ENCODE peak calls at places on chromosome 21, in seven cellular contexts. One of them, this sample, is unnamed.

GRCh38 chr21:32524010-32524719 is 61.2 kb downstream of the TCP10L start:
- DNase-seq in HAP-1: peak
- DNase-seq in fibroblast of lung: peak
- DNase-seq in DND-41: no peak
- DNase-seq in lung: no peak
- DNase-seq in tibial nerve: no peak
- DNase-seq in vagina: no peak
- DNase-seq in this sample: peak

GRCh38 chr21:34795152-34796141 is 126.7 kb downstream of the CLIC6 start:
- DNase-seq in vagina: no peak
- DNase-seq in DND-41: no peak
- DNase-seq in tibial nerve: no peak
- DNase-seq in HAP-1: no peak
- DNase-seq in fibroblast of lung: peak
- DNase-seq in lung: no peak
- DNase-seq in this sample: peak

GRCh38 chr21:19244502-19245187 is 841.1 kb upstream of the TMPRSS15 start:
- DNase-seq in HAP-1: no peak
- DNase-seq in vagina: no peak
- DNase-seq in fibroblast of lung: no peak
- DNase-seq in lung: no peak
- DNase-seq in tibial nerve: no peak
- DNase-seq in DND-41: no peak
- DNase-seq in this sample: no peak

GRCh38 chr21:35204850-35205564 is 155.9 kb upstream of the RUNX1 start:
- DNase-seq in lung: peak
- DNase-seq in fibroblast of lung: peak
- DNase-seq in tibial nerve: peak
- DNase-seq in vagina: no peak
- DNase-seq in DND-41: peak
- DNase-seq in HAP-1: no peak
- DNase-seq in this sample: peak

GRCh38 chr21:43859747-43860214 is 5.2 kb upstream of the AGPAT3 start:
- DNase-seq in DND-41: no peak
- DNase-seq in tibial nerve: no peak
- DNase-seq in vagina: no peak
- DNase-seq in HAP-1: no peak
- DNase-seq in fibroblast of lung: no peak
- DNase-seq in lung: no peak
- DNase-seq in this sample: peak

GRCh38 chr21:15283789-15284188 is 219.0 kb upstream of the NRIP1 start:
- DNase-seq in lung: no peak
- DNase-seq in HAP-1: no peak
- DNase-seq in vagina: no peak
- DNase-seq in fibroblast of lung: no peak
- DNase-seq in DND-41: no peak
- DNase-seq in tibial nerve: no peak
- DNase-seq in this sample: peak

GRCh38 chr21:37849703-37850102 is 66.6 kb downstream of the KCNJ6 start:
- DNase-seq in vagina: no peak
- DNase-seq in DND-41: no peak
- DNase-seq in lung: no peak
- DNase-seq in fibroblast of lung: peak
- DNase-seq in HAP-1: no peak
- DNase-seq in tibial nerve: no peak
- DNase-seq in this sample: peak

GRCh38 chr21:9839011-9839661 is 682.2 kb upstream of the TPTE start:
- DNase-seq in lung: no peak
- DNase-seq in fibroblast of lung: no peak
- DNase-seq in tibial nerve: no peak
- DNase-seq in DND-41: no peak
- DNase-seq in HAP-1: no peak
- DNase-seq in vagina: no peak
- DNase-seq in this sample: no peak

GRCh38 chr21:38400195-38400695 is 98.0 kb downstream of the ERG start:
- DNase-seq in tibial nerve: no peak
- DNase-seq in lung: no peak
- DNase-seq in HAP-1: no peak
- DNase-seq in fibroblast of lung: no peak
- DNase-seq in vagina: no peak
- DNase-seq in DND-41: no peak
- DNase-seq in this sample: no peak

GRCh38 chr21:34614443-34614692 is 545 bp downstream of the RCAN1 start:
- DNase-seq in vagina: no peak
- DNase-seq in HAP-1: no peak
- DNase-seq in lung: no peak
- DNase-seq in DND-41: no peak
- DNase-seq in fibroblast of lung: no peak
- DNase-seq in tibial nerve: no peak
- DNase-seq in this sample: no peak

GRCh38 chr21:18832081-18832670 is 428.6 kb upstream of the TMPRSS15 start:
- DNase-seq in tibial nerve: no peak
- DNase-seq in HAP-1: peak
- DNase-seq in DND-41: no peak
- DNase-seq in fibroblast of lung: no peak
- DNase-seq in lung: no peak
- DNase-seq in vagina: no peak
- DNase-seq in this sample: peak

GRCh38 chr21:34707876-34708325 is 39.1 kb downstream of the CLIC6 start:
- DNase-seq in tibial nerve: no peak
- DNase-seq in lung: no peak
- DNase-seq in DND-41: peak
- DNase-seq in fibroblast of lung: no peak
- DNase-seq in HAP-1: no peak
- DNase-seq in vagina: no peak
- DNase-seq in this sample: no peak

GRCh38 chr21:26835714-26836265 is 9.4 kb downstream of the ADAMTS1 start:
- DNase-seq in lung: no peak
- DNase-seq in vagina: no peak
- DNase-seq in HAP-1: no peak
- DNase-seq in tibial nerve: no peak
- DNase-seq in fibroblast of lung: no peak
- DNase-seq in DND-41: no peak
- DNase-seq in this sample: no peak

GRCh38 chr21:24941316-24942185 is 665.7 kb downstream of the MRPL39 start:
- DNase-seq in tibial nerve: no peak
- DNase-seq in lung: no peak
- DNase-seq in vagina: no peak
- DNase-seq in fibroblast of lung: peak
- DNase-seq in HAP-1: no peak
- DNase-seq in DND-41: no peak
- DNase-seq in this sample: no peak

GRCh38 chr21:43806017-43806710 is 16.8 kb downstream of the RRP1 start:
- DNase-seq in HAP-1: no peak
- DNase-seq in DND-41: no peak
- DNase-seq in tibial nerve: no peak
- DNase-seq in vagina: no peak
- DNase-seq in lung: no peak
- DNase-seq in fibroblast of lung: no peak
- DNase-seq in this sample: no peak

DNA sequence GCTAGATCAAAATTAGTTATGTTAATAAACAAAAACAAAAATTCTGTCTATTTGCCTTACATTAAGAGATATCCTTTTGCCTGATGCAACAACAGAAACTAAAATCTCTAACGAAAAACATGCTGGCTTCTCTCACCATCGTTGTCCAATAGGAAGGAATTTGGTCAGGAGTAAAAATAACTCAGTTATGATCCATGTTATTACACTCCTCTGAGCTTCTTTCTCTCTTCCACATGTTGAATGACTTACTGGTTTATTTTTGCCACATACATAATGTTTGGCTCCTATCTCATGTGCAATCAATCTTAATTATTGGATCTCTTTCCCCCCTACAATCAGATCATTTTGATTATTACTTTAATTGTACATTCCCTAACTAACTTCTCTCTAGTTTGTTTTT is 688.4 kb downstream of the USP25 start:
- DNase-seq in lung: no peak
- DNase-seq in tibial nerve: no peak
- DNase-seq in HAP-1: no peak
- DNase-seq in vagina: no peak
- DNase-seq in DND-41: no peak
- DNase-seq in fibroblast of lung: peak
- DNase-seq in this sample: peak
- H3K4me3 ChIP-seq in lung: no peak
- H3K4me3 ChIP-seq in tibial nerve: no peak
- H3K4me3 ChIP-seq in HAP-1: no peak
- H3K4me3 ChIP-seq in vagina: peak
- H3K4me3 ChIP-seq in DND-41: no peak
- H3K4me3 ChIP-seq in fibroblast of lung: no peak
- H3K4me3 ChIP-seq in this sample: no peak

GRCh38 chr21:46635324-46636180 is at the start of gene PRMT2:
- DNase-seq in HAP-1: peak
- DNase-seq in lung: peak
- DNase-seq in vagina: no peak
- DNase-seq in DND-41: peak
- DNase-seq in fibroblast of lung: peak
- DNase-seq in tibial nerve: peak
- DNase-seq in this sample: peak

GRCh38 chr21:46634966-46635323 is 529 bp upstream of the PRMT2 start:
- DNase-seq in lung: peak
- DNase-seq in tibial nerve: peak
- DNase-seq in vagina: no peak
- DNase-seq in DND-41: peak
- DNase-seq in HAP-1: peak
- DNase-seq in fibroblast of lung: peak
- DNase-seq in this sample: peak

GRCh38 chr21:46633561-46633960 is 1.9 kb upstream of the PRMT2 start:
- DNase-seq in lung: no peak
- DNase-seq in fibroblast of lung: no peak
- DNase-seq in vagina: no peak
- DNase-seq in DND-41: no peak
- DNase-seq in HAP-1: no peak
- DNase-seq in tibial nerve: no peak
- DNase-seq in this sample: no peak

GRCh38 chr21:46636181-46636512 is 673 bp downstream of the PRMT2 start:
- DNase-seq in HAP-1: no peak
- DNase-seq in lung: no peak
- DNase-seq in DND-41: no peak
- DNase-seq in tibial nerve: no peak
- DNase-seq in fibroblast of lung: no peak
- DNase-seq in vagina: no peak
- DNase-seq in this sample: no peak

DNA sequence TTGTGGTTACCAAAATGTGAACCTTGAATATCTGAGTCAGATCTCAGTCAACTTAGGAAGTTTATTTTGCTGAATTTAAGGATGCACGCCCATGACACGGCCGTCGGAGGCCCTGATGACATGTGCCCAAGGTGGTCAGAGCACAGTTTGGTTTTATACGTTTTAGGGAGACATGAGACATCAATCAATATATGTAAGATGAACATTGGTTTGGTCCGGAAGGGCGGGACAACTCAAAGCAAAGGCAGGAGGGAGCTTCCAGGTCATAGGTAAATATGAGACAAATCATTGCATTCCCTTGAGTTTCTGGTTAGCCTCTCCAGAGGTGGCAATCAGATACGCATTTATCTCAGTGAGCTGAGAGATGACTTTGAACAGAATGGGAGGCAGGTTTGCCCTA is 1.0 kb upstream of the PRMT2 start:
- DNase-seq in tibial nerve: no peak
- DNase-seq in lung: no peak
- DNase-seq in HAP-1: no peak
- DNase-seq in vagina: no peak
- DNase-seq in DND-41: no peak
- DNase-seq in fibroblast of lung: no peak
- DNase-seq in this sample: no peak
- H3K4me3 ChIP-seq in tibial nerve: peak
- H3K4me3 ChIP-seq in lung: no peak
- H3K4me3 ChIP-seq in HAP-1: no peak
- H3K4me3 ChIP-seq in vagina: peak
- H3K4me3 ChIP-seq in DND-41: no peak
- H3K4me3 ChIP-seq in fibroblast of lung: peak
- H3K4me3 ChIP-seq in this sample: peak

GRCh38 chr21:42215942-42216725 is 2.8 kb upstream of the ABCG1 start:
- DNase-seq in HAP-1: no peak
- DNase-seq in tibial nerve: no peak
- DNase-seq in vagina: no peak
- DNase-seq in DND-41: no peak
- DNase-seq in lung: no peak
- DNase-seq in fibroblast of lung: no peak
- DNase-seq in this sample: no peak

GRCh38 chr21:42214921-42215320 is 4.0 kb upstream of the ABCG1 start:
- DNase-seq in lung: no peak
- DNase-seq in vagina: no peak
- DNase-seq in DND-41: no peak
- DNase-seq in tibial nerve: no peak
- DNase-seq in HAP-1: no peak
- DNase-seq in fibroblast of lung: no peak
- DNase-seq in this sample: no peak

GRCh38 chr21:42213082-42213774 is 5.7 kb upstream of the ABCG1 start:
- DNase-seq in lung: no peak
- DNase-seq in DND-41: no peak
- DNase-seq in fibroblast of lung: no peak
- DNase-seq in tibial nerve: no peak
- DNase-seq in HAP-1: no peak
- DNase-seq in vagina: no peak
- DNase-seq in this sample: no peak

GRCh38 chr21:42212261-42212660 is 6.7 kb upstream of the ABCG1 start:
- DNase-seq in HAP-1: no peak
- DNase-seq in lung: no peak
- DNase-seq in vagina: no peak
- DNase-seq in fibroblast of lung: no peak
- DNase-seq in tibial nerve: no peak
- DNase-seq in DND-41: no peak
- DNase-seq in this sample: no peak

GRCh38 chr21:42214081-42214750 is 4.7 kb upstream of the ABCG1 start:
- DNase-seq in DND-41: no peak
- DNase-seq in lung: no peak
- DNase-seq in fibroblast of lung: no peak
- DNase-seq in tibial nerve: no peak
- DNase-seq in vagina: no peak
- DNase-seq in HAP-1: no peak
- DNase-seq in this sample: no peak
- H3K4me3 ChIP-seq in DND-41: no peak
- H3K4me3 ChIP-seq in lung: no peak
- H3K4me3 ChIP-seq in fibroblast of lung: no peak
- H3K4me3 ChIP-seq in tibial nerve: no peak
- H3K4me3 ChIP-seq in vagina: no peak
- H3K4me3 ChIP-seq in HAP-1: no peak
- H3K4me3 ChIP-seq in this sample: no peak

DNA sequence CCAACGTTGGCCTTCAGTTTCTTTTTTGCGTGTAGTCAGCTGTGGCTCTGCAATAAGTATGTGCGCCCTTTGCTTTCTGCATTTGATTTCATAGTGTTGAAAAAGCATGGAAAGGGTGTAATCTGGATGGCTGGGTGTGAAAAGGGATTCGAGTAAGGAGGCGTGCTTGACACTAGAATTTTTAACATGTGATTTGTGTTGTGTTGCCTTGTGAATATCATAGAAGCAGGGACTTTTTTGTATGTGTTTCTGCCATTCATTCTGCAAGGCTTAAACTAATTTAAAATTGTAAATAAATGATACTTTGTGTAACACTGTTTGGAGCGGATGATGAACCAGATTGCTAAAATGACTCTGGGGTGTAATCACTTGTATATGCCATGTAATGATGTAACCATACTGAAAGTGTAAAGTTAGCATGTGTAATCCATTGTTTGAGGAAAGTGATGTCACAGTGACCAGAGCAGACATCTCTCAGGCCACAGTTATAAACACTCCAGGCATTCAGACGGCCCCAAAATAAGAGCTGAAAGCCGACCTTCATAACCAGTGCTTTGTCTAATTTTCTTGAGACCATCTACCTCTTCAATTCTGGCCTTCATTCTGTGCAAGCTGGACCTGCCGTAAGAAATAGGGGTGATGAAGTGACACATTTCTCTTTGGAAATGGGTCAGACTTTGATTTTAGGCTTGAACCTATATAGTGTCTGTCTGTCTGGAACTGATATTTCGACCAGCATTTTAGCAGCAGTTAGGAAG is 616 bp downstream of the SH3BGR start:
- DNase-seq in vagina: no peak
- DNase-seq in DND-41: no peak
- DNase-seq in tibial nerve: no peak
- DNase-seq in lung: no peak
- DNase-seq in HAP-1: no peak
- DNase-seq in fibroblast of lung: peak
- DNase-seq in this sample: peak
- H3K4me3 ChIP-seq in vagina: no peak
- H3K4me3 ChIP-seq in DND-41: no peak
- H3K4me3 ChIP-seq in tibial nerve: peak
- H3K4me3 ChIP-seq in lung: no peak
- H3K4me3 ChIP-seq in HAP-1: no peak
- H3K4me3 ChIP-seq in fibroblast of lung: no peak
- H3K4me3 ChIP-seq in this sample: no peak

This sample was measured in choroid plexus epithelial cell.